ENCODE peak calls at places on chromosomes 4 and X, in five cellular contexts. M, S, J, C and W are unnamed samples.

GRCh38 chrX:109635151-109635550 is 10.2 kb upstream of the KCNE5 start:
- DNase-seq in C (no peak), S (no peak), M (peak), J (peak), W (peak)

GRCh38 chrX:106484233-106484632 is 127.5 kb upstream of the RADX start:
- DNase-seq in S (no peak), C (no peak), M (no peak), J (no peak), W (no peak)

GRCh38 chr4:36256398-36256828 is 12.1 kb upstream of the ARAP2 start:
- DNase-seq in S (no peak), J (no peak), C (no peak), M (no peak), W (peak)

GRCh38 chr4:53777244-53777984 is 186.1 kb upstream of the LNX1 start:
- DNase-seq in J (peak), M (no peak), S (no peak), C (no peak), W (no peak)

GRCh38 chr4:149595500-149595899 is 220.1 kb downstream of the IQCM start:
- DNase-seq in J (no peak), M (no peak), S (no peak), C (no peak), W (no peak)

GRCh38 chr4:122960298-122960985 is 38.0 kb upstream of the NUDT6 start:
- DNase-seq in M (no peak), J (no peak), C (no peak), S (no peak), W (no peak)

GRCh38 chr4:117740736-117741135 is 293.6 kb upstream of the NDST3 start:
- DNase-seq in C (no peak), M (no peak), J (no peak), S (no peak), W (no peak)

GRCh38 chr4:84499065-84499982 is at the start of gene NKX6-1:
- DNase-seq in J (peak), M (peak), C (no peak), S (no peak), W (peak)

GRCh38 chr4:33067221-33067620 is 2347.1 kb downstream of the PCDH7 start:
- DNase-seq in C (no peak), J (no peak), S (no peak), M (no peak), W (no peak)

GRCh38 chr4:70367813-70368212 is 7.3 kb downstream of the SMR3A start:
- DNase-seq in C (no peak), J (no peak), M (no peak), S (no peak), W (no peak)

GRCh38 chr4:147963839-147964238 is 232.0 kb downstream of the ARHGAP10 start:
- DNase-seq in M (no peak), S (no peak), J (no peak), C (no peak), W (no peak)

GRCh38 chr4:115259651-115260050 is 146.2 kb upstream of the NDST4 start:
- DNase-seq in M (no peak), J (no peak), C (no peak), S (no peak), W (no peak)

GRCh38 chrX:20530319-20530979 is 263.7 kb upstream of the RPS6KA3 start:
- DNase-seq in C (peak), J (peak), M (peak), S (peak), W (peak)

GRCh38 chr4:127781303-127782024 is 658 bp upstream of the HSPA4L start:
- DNase-seq in J (no peak), C (peak), M (no peak), S (no peak), W (peak)

GRCh38 chrX:154411322-154411980 is at the start of gene TAFAZZIN:
- DNase-seq in S (peak), J (peak), M (peak), C (peak), W (peak)

GRCh38 chr4:51842167-51842553 is 793 bp upstream of the DCUN1D4 start:
- DNase-seq in C (no peak), M (peak), J (no peak), S (no peak), W (no peak)

GRCh38 chrX:41688835-41689234 is at the start of gene GPR34:
- DNase-seq in C (peak), S (no peak), M (no peak), J (no peak), W (no peak)

GRCh38 chr4:145736241-145736831 is 56.4 kb downstream of the C4orf51 start:
- DNase-seq in C (no peak), S (no peak), M (no peak), J (no peak), W (no peak)

GRCh38 chr4:6762244-6762615 is 20.3 kb upstream of the KIAA0232 start:
- DNase-seq in C (no peak), M (no peak), S (no peak), J (no peak), W (no peak)

GRCh38 chr4:95908806-95909205 is 68.9 kb downstream of the PDHA2 start:
- DNase-seq in S (no peak), J (no peak), C (no peak), M (no peak), W (no peak)

GRCh38 chr4:95549246-95550138 is 719 bp upstream of the UNC5C start:
- DNase-seq in C (no peak), M (peak), S (no peak), J (peak), W (peak)

GRCh38 chr4:137307806-137308205 is 224.5 kb downstream of the PCDH18 start:
- DNase-seq in M (no peak), J (peak), S (no peak), C (no peak), W (no peak)

GRCh38 chr4:114264877-114265291 is 285.4 kb upstream of the ARSJ start:
- DNase-seq in J (peak), C (no peak), M (no peak), S (no peak), W (no peak)

GRCh38 chr4:188147176-188147575 is 7.9 kb downstream of the TRIML1 start:
- DNase-seq in S (no peak), J (no peak), C (no peak), M (no peak), W (no peak)

GRCh38 chr4:86500527-86500926 is 93.6 kb upstream of the PTPN13 start:
- DNase-seq in S (no peak), J (no peak), C (no peak), M (no peak), W (no peak)

GRCh38 chr4:54543088-54543795 is 114.5 kb upstream of the KIT start:
- DNase-seq in S (no peak), M (no peak), J (peak), C (no peak), W (no peak)

GRCh38 chr4:8175686-8176085 is 17.1 kb upstream of the ABLIM2 start:
- DNase-seq in J (no peak), M (no peak), C (no peak), S (no peak), W (no peak)

GRCh38 chr4:100738388-100739165 is 220.8 kb upstream of the EMCN start:
- DNase-seq in S (no peak), J (peak), C (no peak), M (no peak), W (peak)

GRCh38 chr4:37326852-37327251 is 82.3 kb downstream of the NWD2 start:
- DNase-seq in S (no peak), J (no peak), M (no peak), C (no peak), W (no peak)

GRCh38 chr4:3712936-3713335 is 53.2 kb upstream of the ADRA2C start:
- DNase-seq in M (no peak), C (peak), J (no peak), S (no peak), W (no peak)

GRCh38 chrX:18146954-18147353 is 73.7 kb downstream of the BEND2 start:
- DNase-seq in J (no peak), S (no peak), M (peak), C (no peak), W (no peak)

GRCh38 chr4:118950224-118950623 is 61.6 kb downstream of the SYNPO2 start:
- DNase-seq in M (no peak), C (no peak), S (no peak), J (no peak), W (no peak)

GRCh38 chrX:40496728-40497127 is 84.0 kb upstream of the ATP6AP2 start:
- DNase-seq in S (no peak), J (no peak), M (no peak), C (no peak), W (peak)

GRCh38 chr4:57109847-57110634 is at the start of gene IGFBP7:
- DNase-seq in M (peak), C (no peak), J (peak), S (no peak), W (peak)